ENCODE peak calls at places on chromosomes 16 and 17, in seven cellular contexts. T, Z, Y, G, X, U and R are unnamed samples.

GRCh38 chr17:3865166-3865565 is 19.1 kb upstream of the NCBP3 start:
- DNase-seq in U (peak), T (no peak), Z (no peak), Y (peak), X (no peak), G (no peak), R (no peak)

GRCh38 chr17:43766413-43767052 is 7.9 kb upstream of the SOST start:
- DNase-seq in Z (no peak), U (peak), T (peak), Y (no peak), X (peak), G (peak), R (peak)

GRCh38 chr17:6366144-6366755 is 68.7 kb downstream of the AIPL1 start:
- DNase-seq in U (no peak), Y (peak), G (no peak), T (no peak), Z (no peak), X (no peak), R (no peak)

GRCh38 chr17:21573961-21574610 is 118.2 kb upstream of the KCNJ18 start:
- DNase-seq in Y (no peak), X (peak), U (peak), T (peak), G (peak), Z (no peak), R (peak)

GRCh38 chr17:4537451-4538235 is 17.5 kb downstream of the MYBBP1A start:
- DNase-seq in G (peak), Z (no peak), X (no peak), T (no peak), Y (no peak), U (peak), R (no peak)

GRCh38 chr16:59783191-59783590 is 1049.1 kb upstream of the GOT2 start:
- DNase-seq in Z (no peak), T (no peak), Y (no peak), X (no peak), U (no peak), G (no peak), R (no peak)

GRCh38 chr16:85072947-85073346 is 39.3 kb downstream of the CIBAR2 start:
- DNase-seq in U (no peak), Z (no peak), X (no peak), G (no peak), T (no peak), Y (no peak), R (no peak)

GRCh38 chr16:397736-398332 is 835 bp downstream of the NME4 start:
- DNase-seq in Z (peak), U (peak), G (peak), T (peak), Y (no peak), X (peak), R (no peak)

GRCh38 chr17:71458322-71458721 is 662.5 kb upstream of the SOX9 start:
- DNase-seq in G (no peak), Z (no peak), X (no peak), U (no peak), T (no peak), Y (no peak), R (no peak)

GRCh38 chr16:61555718-61556441 is 480.4 kb downstream of the CDH8 start:
- DNase-seq in G (no peak), Z (no peak), U (no peak), T (no peak), Y (no peak), X (no peak), R (no peak)

GRCh38 chr17:59381716-59382570 is 50.5 kb downstream of the YPEL2 start:
- DNase-seq in Z (no peak), U (peak), T (no peak), X (peak), Y (no peak), G (peak), R (no peak)

GRCh38 chr16:73152731-73153130 is 104.8 kb upstream of the ZFHX3 start:
- DNase-seq in Z (no peak), G (no peak), Y (no peak), T (no peak), U (no peak), X (no peak), R (no peak)

GRCh38 chr17:68533887-68534700 is 21.9 kb downstream of the PRKAR1A start:
- DNase-seq in U (no peak), T (no peak), X (peak), Y (peak), Z (no peak), G (no peak), R (no peak)